ENCODE peak calls at places on chromosome 14, in seven cellular contexts. One of them, this sample, is unnamed.

GRCh38 chr14:24251880-24252288 is 9.5 kb upstream of the TINF2 start:
- DNase-seq in HFFc6: peak
- DNase-seq in HCEC 1CT: peak
- DNase-seq in NCI-H1105: no peak
- DNase-seq in testis: no peak
- DNase-seq in NCI-H2029: no peak
- DNase-seq in brain microvascular endothelial cell: peak
- DNase-seq in this sample: no peak

GRCh38 chr14:31937730-31938346 is 139.3 kb upstream of the ARHGAP5 start:
- DNase-seq in HFFc6: peak
- DNase-seq in HCEC 1CT: peak
- DNase-seq in NCI-H1105: no peak
- DNase-seq in testis: no peak
- DNase-seq in NCI-H2029: no peak
- DNase-seq in brain microvascular endothelial cell: peak
- DNase-seq in this sample: peak

GRCh38 chr14:42944284-42944683 is 1337.6 kb downstream of the LRFN5 start:
- DNase-seq in HFFc6: no peak
- DNase-seq in HCEC 1CT: no peak
- DNase-seq in NCI-H1105: no peak
- DNase-seq in testis: no peak
- DNase-seq in NCI-H2029: no peak
- DNase-seq in brain microvascular endothelial cell: no peak
- DNase-seq in this sample: no peak

GRCh38 chr14:101873401-101873800 is 91.0 kb upstream of the DYNC1H1 start:
- DNase-seq in HFFc6: no peak
- DNase-seq in HCEC 1CT: no peak
- DNase-seq in NCI-H1105: no peak
- DNase-seq in testis: no peak
- DNase-seq in NCI-H2029: no peak
- DNase-seq in brain microvascular endothelial cell: no peak
- DNase-seq in this sample: no peak

GRCh38 chr14:94038510-94038909 is 12.4 kb downstream of the OTUB2 start:
- DNase-seq in HFFc6: no peak
- DNase-seq in HCEC 1CT: no peak
- DNase-seq in NCI-H1105: no peak
- DNase-seq in testis: no peak
- DNase-seq in NCI-H2029: no peak
- DNase-seq in brain microvascular endothelial cell: no peak
- DNase-seq in this sample: no peak

GRCh38 chr14:74459981-74460380 is 33.1 kb downstream of the NPC2 start:
- DNase-seq in HFFc6: no peak
- DNase-seq in HCEC 1CT: no peak
- DNase-seq in NCI-H1105: no peak
- DNase-seq in testis: no peak
- DNase-seq in NCI-H2029: no peak
- DNase-seq in brain microvascular endothelial cell: no peak
- DNase-seq in this sample: no peak

GRCh38 chr14:35406811-35407630 is 2.5 kb upstream of the NFKBIA start:
- DNase-seq in HFFc6: peak
- DNase-seq in HCEC 1CT: peak
- DNase-seq in NCI-H1105: peak
- DNase-seq in testis: no peak
- DNase-seq in NCI-H2029: peak
- DNase-seq in brain microvascular endothelial cell: peak
- DNase-seq in this sample: no peak

GRCh38 chr14:88168498-88169165 is 154.4 kb downstream of the KCNK10 start:
- DNase-seq in HFFc6: peak
- DNase-seq in HCEC 1CT: peak
- DNase-seq in NCI-H1105: no peak
- DNase-seq in testis: peak
- DNase-seq in NCI-H2029: no peak
- DNase-seq in brain microvascular endothelial cell: peak
- DNase-seq in this sample: peak

GRCh38 chr14:58299665-58300202 is 1.4 kb downstream of the ARID4A start:
- DNase-seq in HFFc6: no peak
- DNase-seq in HCEC 1CT: no peak
- DNase-seq in NCI-H1105: no peak
- DNase-seq in testis: peak
- DNase-seq in NCI-H2029: no peak
- DNase-seq in brain microvascular endothelial cell: no peak
- DNase-seq in this sample: no peak

GRCh38 chr14:66859063-66859671 is 330.1 kb upstream of the GARIN2 start:
- DNase-seq in HFFc6: no peak
- DNase-seq in HCEC 1CT: no peak
- DNase-seq in NCI-H1105: no peak
- DNase-seq in testis: no peak
- DNase-seq in NCI-H2029: no peak
- DNase-seq in brain microvascular endothelial cell: no peak
- DNase-seq in this sample: no peak

GRCh38 chr14:38868415-38869290 is 234.4 kb downstream of the SEC23A start:
- DNase-seq in HFFc6: no peak
- DNase-seq in HCEC 1CT: no peak
- DNase-seq in NCI-H1105: no peak
- DNase-seq in testis: no peak
- DNase-seq in NCI-H2029: peak
- DNase-seq in brain microvascular endothelial cell: no peak
- DNase-seq in this sample: no peak

GRCh38 chr14:96903444-96904023 is 106.4 kb downstream of the VRK1 start:
- DNase-seq in HFFc6: no peak
- DNase-seq in HCEC 1CT: no peak
- DNase-seq in NCI-H1105: no peak
- DNase-seq in testis: no peak
- DNase-seq in NCI-H2029: no peak
- DNase-seq in brain microvascular endothelial cell: no peak
- DNase-seq in this sample: no peak